ENCODE peak calls at places on chromosomes 2 and 18, in five cellular contexts. H is AG09319; Q is cardiac muscle cell; C is stimulated activated CD4-positive, alpha-beta T cell treated with anti-CD3 and anti-CD28 coated beads, Interleukin-4, amount 100 ng/mL, for 1 hour; D is CD8-positive, alpha-beta T cell. O is an unnamed sample.

GRCh38 chr2:59654753-59655152 is 898.7 kb downstream of the BCL11A start:
- DNase-seq in C (no peak), H (no peak), D (no peak), Q (no peak), O (no peak)

GRCh38 chr2:174836345-174836999 is 72.2 kb upstream of the CHRNA1 start:
- DNase-seq in H (peak; percentile 72), C (no peak), Q (no peak), D (no peak), O (no peak)

GRCh38 chr2:170660406-170660805 is 54.7 kb upstream of the SP5 start:
- DNase-seq in H (no peak), D (no peak), C (no peak), Q (no peak), O (no peak)

GRCh38 chr2:196291873-196292800 is 120.8 kb upstream of the STK17B start:
- DNase-seq in H (no peak), D (no peak), C (no peak), Q (peak; percentile 42), O (no peak)

GRCh38 chr2:207823865-207824264 is 54.2 kb upstream of the FZD5 start:
- DNase-seq in C (no peak), H (no peak), Q (no peak), D (no peak), O (no peak)

GRCh38 chr18:34867520-34867919 is 157.4 kb downstream of the DTNA start:
- DNase-seq in D (no peak), C (no peak), Q (peak; percentile 21), H (no peak), O (peak; percentile 50)

GRCh38 chr2:149420053-149420963 is 89.9 kb downstream of the LYPD6 start:
- DNase-seq in Q (peak; percentile 28), D (no peak), H (no peak), C (no peak), O (no peak)

GRCh38 chr2:9565436-9566153 is 10.0 kb upstream of the ADAM17 start:
- DNase-seq in C (no peak), D (no peak), H (peak; percentile 82), Q (no peak), O (no peak)

GRCh38 chr2:151760139-151760650 is 25.9 kb upstream of the NEB start:
- DNase-seq in C (no peak), H (no peak), D (no peak), Q (no peak), O (no peak)

GRCh38 chr2:58633576-58634365 is 392.6 kb upstream of the FANCL start:
- DNase-seq in D (no peak), Q (no peak), H (no peak), C (no peak), O (no peak)

GRCh38 chr2:223744580-223744979 is 92.8 kb downstream of the AP1S3 start:
- DNase-seq in D (no peak), Q (peak; percentile 46), C (no peak), H (no peak), O (no peak)

GRCh38 chr2:239208470-239209180 is 192.2 kb downstream of the HDAC4 start:
- DNase-seq in H (no peak), Q (no peak), D (no peak), C (no peak), O (no peak)

GRCh38 chr2:54088191-54088634 is 27.2 kb upstream of the ACYP2 start:
- DNase-seq in C (no peak), Q (no peak), D (no peak), H (no peak), O (no peak)

GRCh38 chr2:129112181-129112580 is 793.5 kb upstream of the HS6ST1 start:
- DNase-seq in Q (no peak), D (no peak), C (no peak), H (no peak), O (no peak)

GRCh38 chr2:96866586-96866985 is 3.3 kb downstream of the SEMA4C start:
- DNase-seq in Q (no peak), D (no peak), H (no peak), C (no peak), O (no peak)

GRCh38 chr2:9333591-9334171 is 89.6 kb downstream of the ITGB1BP1 start:
- DNase-seq in D (no peak), C (no peak), Q (peak; percentile 77), H (no peak), O (no peak)

GRCh38 chr18:23301971-23302370 is 151.1 kb upstream of the RIOK3 start:
- DNase-seq in Q (no peak), D (no peak), H (no peak), C (no peak), O (no peak)

GRCh38 chr2:218370410-218371063 is 11.5 kb upstream of the SLC11A1 start:
- DNase-seq in Q (no peak), D (no peak), H (no peak), C (no peak), O (no peak)

GRCh38 chr2:214410918-214411554 is at the start of gene VWC2L:
- DNase-seq in Q (peak; percentile 94), H (peak; percentile 54), C (peak; percentile 15), D (no peak), O (no peak)

GRCh38 chr2:40244251-40245010 is 207.5 kb downstream of the SLC8A1 start:
- DNase-seq in D (no peak), Q (peak; percentile 71), H (peak; percentile 14), C (no peak), O (peak; percentile 12)

GRCh38 chr18:48031641-48032040 is 101.2 kb upstream of the SMAD2 start:
- DNase-seq in H (no peak), D (no peak), C (no peak), Q (no peak), O (no peak)

GRCh38 chr18:400466-400865 is 100.0 kb downstream of the COLEC12 start:
- DNase-seq in Q (no peak), C (no peak), D (no peak), H (peak; percentile 86), O (no peak)

GRCh38 chr2:207746131-207746530 is 23.6 kb downstream of the FZD5 start:
- DNase-seq in C (peak; percentile 33), D (peak; percentile 37), Q (peak; percentile 78), H (peak; percentile 49), O (peak; percentile 39)

O was measured in NCI-H1930.